ENCODE peak calls at places on chromosomes 1 and 21, in four cellular contexts. M is fibroblast of lung; T is heart right ventricle; I is naive thymus-derived CD4-positive, alpha-beta T cell. Q is an unnamed sample. For H3K9me3, the result is how much of the 10 kb centered on the place peaks cover.

GRCh38 chr21:41207401-41208388 is 39.7 kb downstream of the BACE2 start:
- DNase-seq in M (peak), T (peak), I (no peak), Q (peak)

GRCh38 chr1:100152271-100152670 is 19.3 kb downstream of the TRMT13 start:
- DNase-seq in M (no peak), T (no peak), I (no peak), Q (no peak)

GRCh38 chr1:114033219-114033706 is 54.0 kb downstream of the OLFML3 start:
- DNase-seq in M (peak), T (no peak), I (no peak), Q (no peak)

GRCh38 chr21:25149022-25149421 is 458.3 kb downstream of the MRPL39 start:
- DNase-seq in M (no peak), T (no peak), I (no peak), Q (no peak)

GRCh38 chr1:81757398-81758020 is 43.2 kb upstream of the ADGRL2 start:
- DNase-seq in M (peak), T (no peak), I (no peak), Q (no peak)

GRCh38 chr1:89607888-89608626 is 24.9 kb upstream of the LRRC8C start:
- DNase-seq in M (peak), T (peak), I (peak), Q (no peak)

GRCh38 chr1:24362982-24363614 is 43.9 kb downstream of the GRHL3 start:
- DNase-seq in M (peak), T (no peak), I (no peak), Q (no peak)

GRCh38 chr1:10588640-10589039 is 113.9 kb downstream of the PEX14 start:
- DNase-seq in M (no peak), T (no peak), I (no peak), Q (no peak)

GRCh38 chr1:39981957-39982356 is 27.0 kb downstream of the MFSD2A start:
- DNase-seq in M (peak), T (no peak), I (no peak), Q (no peak)

GRCh38 chr1:998905-999796 is 746 bp downstream of the HES4 start:
- DNase-seq in M (no peak), T (peak), I (peak), Q (peak)

GRCh38 chr1:180131510-180131909 is 23.2 kb upstream of the QSOX1 start:
- DNase-seq in M (peak), T (no peak), I (no peak), Q (no peak)

GRCh38 chr21:43596616-43597015 is 62.7 kb downstream of the HSF2BP start:
- DNase-seq in M (no peak), T (no peak), I (no peak), Q (no peak)

GRCh38 chr21:41367598-41368360 is 6.0 kb downstream of the MX2 start:
- DNase-seq in M (no peak), T (no peak), I (no peak), Q (no peak)

GRCh38 chr1:164671597-164672327 is 112.8 kb downstream of the PBX1 start:
- DNase-seq in M (peak), T (no peak), I (no peak), Q (no peak)

GRCh38 chr1:205321959-205322283 is 376 bp upstream of the NUAK2 start:
- DNase-seq in M (no peak), T (no peak), I (no peak), Q (no peak)

GRCh38 chr1:113223546-113223945 is 150.5 kb downstream of the LRIG2 start:
- DNase-seq in M (peak), T (peak), I (no peak), Q (peak)

GRCh38 chr1:18632711-18633427 is 2.2 kb downstream of the PAX7 start:
- DNase-seq in M (no peak), T (no peak), I (no peak), Q (no peak)

GRCh38 chr1:22957066-22957465 is 15.6 kb downstream of the LACTBL1 start:
- DNase-seq in M (no peak), T (no peak), I (no peak), Q (no peak)

GRCh38 chr1:1074631-1075147 is 583 bp upstream of the RNF223 start:
- DNase-seq in M (no peak), T (no peak), I (no peak), Q (peak)

GRCh38 chr1:240031009-240031408 is 60.7 kb upstream of the FMN2 start:
- DNase-seq in M (peak), T (no peak), I (no peak), Q (no peak)

GRCh38 chr21:15301736-15302135 is 236.9 kb upstream of the NRIP1 start:
- DNase-seq in M (peak), T (no peak), I (no peak), Q (no peak)

GRCh38 chr1:84103197-84103992 is 40.7 kb upstream of the PRKACB start:
- DNase-seq in M (peak), T (peak), I (no peak), Q (peak)

GRCh38 chr1:230284891-230285290 is 141.2 kb downstream of the PGBD5 start:
- DNase-seq in M (no peak), T (no peak), I (no peak), Q (no peak)

GRCh38 chr21:40704141-40704540 is 142.8 kb downstream of the DSCAM start:
- DNase-seq in M (no peak), T (no peak), I (no peak), Q (no peak)

DNA sequence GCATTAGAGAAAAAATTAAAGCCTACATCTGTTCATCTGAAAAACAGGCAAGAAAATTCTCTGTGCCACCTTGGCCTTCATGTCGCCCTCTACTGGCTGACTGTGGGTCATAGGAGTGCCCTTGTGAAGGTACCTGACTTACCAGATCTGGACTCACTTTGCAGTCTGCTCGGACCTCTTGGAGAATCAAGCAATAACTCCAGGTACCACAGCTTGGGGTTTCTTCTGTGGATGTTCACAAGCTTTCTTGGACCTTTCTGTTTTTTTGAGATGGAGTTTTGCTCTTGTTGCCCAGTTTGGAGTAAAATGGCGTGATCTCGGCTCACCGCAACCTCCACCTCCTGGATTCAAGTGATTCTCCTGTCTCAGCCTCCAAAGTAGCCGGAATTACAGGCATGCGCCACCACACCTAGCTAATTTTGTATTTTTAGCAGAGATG is 2.4 kb upstream of the PRAMEF18 start:
- DNase-seq in M (no peak), T (no peak), I (no peak), Q (peak)
- H3K9me3 ChIP-seq in M (under half), T (under half), I (under half), Q (under half)

GRCh38 chr1:104120488-104120887 is 370.8 kb downstream of the AMY1C start:
- DNase-seq in M (no peak), T (no peak), I (no peak), Q (no peak)

GRCh38 chr1:104125226-104125625 is 375.5 kb downstream of the AMY1C start:
- DNase-seq in M (peak), T (no peak), I (no peak), Q (no peak)

GRCh38 chr1:104125935-104126334 is 376.2 kb downstream of the AMY1C start:
- DNase-seq in M (no peak), T (no peak), I (no peak), Q (no peak)
- H3K27ac ChIP-seq in M (no peak), T (no peak), I (no peak), Q (no peak)

GRCh38 chr1:88318746-88319145 is 365.3 kb upstream of the PKN2 start:
- DNase-seq in M (no peak), T (no peak), I (no peak), Q (no peak)
- H3K4me3 ChIP-seq in M (no peak), T (no peak), I (no peak), Q (no peak)

GRCh38 chr1:246513041-246513440 is 6.0 kb upstream of the SMYD3 start:
- DNase-seq in M (no peak), T (no peak), I (no peak), Q (no peak)

GRCh38 chr1:246516126-246516525 is 9.0 kb upstream of the SMYD3 start:
- DNase-seq in M (no peak), T (no peak), I (no peak), Q (no peak)

GRCh38 chr1:246513619-246514343 is 6.7 kb upstream of the SMYD3 start:
- DNase-seq in M (no peak), T (no peak), I (no peak), Q (no peak)

GRCh38 chr1:246517391-246517790 is 10.3 kb upstream of the SMYD3 start:
- DNase-seq in M (no peak), T (no peak), I (no peak), Q (no peak)

DNA sequence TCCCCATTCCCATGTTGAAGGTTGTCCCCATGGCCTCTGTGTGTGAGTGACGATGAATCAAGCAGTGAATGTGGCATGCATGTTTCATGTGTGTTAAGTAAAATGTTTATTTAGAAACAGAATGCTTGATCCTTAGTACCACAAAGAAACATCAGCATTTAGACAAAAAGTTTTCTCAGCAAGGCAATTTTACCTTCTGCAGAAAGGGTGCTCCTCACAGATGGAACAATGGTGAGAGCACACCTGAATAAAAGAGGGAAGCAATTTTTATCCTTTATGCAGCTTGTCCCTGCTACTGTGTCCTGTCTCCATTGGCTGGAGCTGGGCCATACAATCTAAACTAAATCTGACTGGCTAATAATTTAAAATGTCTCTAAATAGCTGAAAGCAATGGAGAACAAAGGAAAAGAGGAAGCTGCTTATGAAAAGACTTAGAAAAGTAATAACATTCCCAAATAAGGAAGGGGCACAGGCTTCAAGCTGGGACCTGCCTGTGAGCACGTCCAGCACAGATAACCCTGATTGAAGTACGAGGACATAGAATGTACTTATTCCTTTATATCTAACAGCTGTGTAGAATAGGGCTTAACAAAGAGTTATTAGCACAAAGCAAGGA is 8.4 kb upstream of the SMYD3 start:
- DNase-seq in M (no peak), T (no peak), I (no peak), Q (no peak)
- H3K9me3 ChIP-seq in M (under half), T (under half), I (under half), Q (under half)

DNA sequence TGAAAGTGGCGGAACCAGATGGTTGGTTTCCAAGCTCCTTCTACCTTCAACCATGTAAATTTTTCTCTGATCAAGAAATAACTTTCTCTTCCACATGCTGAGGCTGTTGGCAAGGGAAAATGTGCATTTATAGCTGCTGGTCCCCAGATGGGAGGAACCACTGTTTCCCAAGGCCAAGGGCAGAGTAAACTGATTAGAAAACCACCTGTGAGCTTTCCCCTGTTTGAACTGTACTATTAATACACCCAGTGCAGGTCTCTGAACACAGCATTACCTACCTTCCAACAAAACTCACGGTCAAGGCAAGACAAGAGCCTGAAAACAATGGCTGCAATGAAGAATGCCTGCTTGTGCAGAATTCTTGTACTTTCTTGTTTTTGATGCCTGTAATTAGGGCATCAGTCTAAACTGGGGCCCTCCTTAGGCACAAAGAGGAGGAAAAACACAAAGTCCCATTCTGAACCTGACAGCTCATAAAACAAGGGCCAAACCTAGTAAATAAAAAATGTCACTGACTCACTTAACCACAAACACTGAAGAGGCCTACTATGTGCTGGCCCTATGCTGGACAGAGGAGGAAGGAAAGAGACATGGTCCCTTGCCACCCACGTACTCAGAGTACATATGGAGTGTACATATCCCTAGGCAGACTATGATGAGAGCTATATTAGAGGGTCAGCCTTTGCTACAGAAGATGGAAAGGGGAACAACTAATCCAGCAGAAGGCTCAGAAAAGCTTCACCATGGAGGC is 2.6 kb downstream of the MKNK1 start:
- DNase-seq in M (no peak), T (no peak), I (no peak), Q (no peak)
- H3K27ac ChIP-seq in M (no peak), T (no peak), I (no peak), Q (no peak)